ENCODE peak calls at places on chromosome 18, in eight cellular contexts. I is CD4-positive, alpha-beta T cell; W is PC-9; Q is pancreas; H is astrocyte; B is heart right ventricle; O is ascending aorta; Y is cardiac muscle cell. S is an unnamed sample. For H3K9me3, the result is how much of the 10 kb centered on the place peaks cover.

GRCh38 chr18:64017870-64018269 is 48.0 kb downstream of the SERPINB8 start:
- DNase-seq in I (no peak), Q (no peak), H (peak), B (no peak), W (no peak), Y (peak), O (no peak), S (no peak)

GRCh38 chr18:46369323-46369722 is 265.1 kb downstream of the HAUS1 start:
- DNase-seq in Q (no peak), O (no peak), H (no peak), W (no peak), B (no peak), I (no peak), Y (no peak), S (no peak)

GRCh38 chr18:3395466-3395865 is 54.5 kb upstream of the TGIF1 start:
- DNase-seq in I (no peak), Y (no peak), W (no peak), O (no peak), Q (no peak), H (no peak), B (no peak), S (no peak)

GRCh38 chr18:3397786-3398185 is 52.2 kb upstream of the TGIF1 start:
- DNase-seq in Q (no peak), O (no peak), H (no peak), I (no peak), W (no peak), B (no peak), Y (no peak), S (no peak)

GRCh38 chr18:58394046-58394445 is 234.8 kb downstream of the ALPK2 start:
- DNase-seq in H (peak), W (no peak), I (no peak), Q (no peak), O (peak), Y (no peak), B (no peak), S (no peak)

GRCh38 chr18:47737956-47738355 is 192.5 kb downstream of the SMAD2 start:
- DNase-seq in O (no peak), B (no peak), I (no peak), W (no peak), Q (no peak), H (no peak), Y (no peak), S (no peak)

GRCh38 chr18:31581498-31582197 is 10.0 kb upstream of the TTR start:
- DNase-seq in W (no peak), O (no peak), H (peak), I (no peak), Q (no peak), B (no peak), Y (peak), S (no peak)

GRCh38 chr18:6782861-6783260 is 53.3 kb downstream of the ARHGAP28 start:
- DNase-seq in Y (no peak), Q (no peak), B (no peak), O (no peak), W (no peak), H (no peak), I (no peak), S (no peak)

GRCh38 chr18:58161659-58162058 is 117.6 kb downstream of the NEDD4L start:
- DNase-seq in O (no peak), Q (peak), I (no peak), Y (peak), B (no peak), W (no peak), H (peak), S (no peak)

GRCh38 chr18:35936951-35937350 is 35.5 kb upstream of the RMP24 start:
- DNase-seq in Y (peak), I (no peak), H (no peak), W (no peak), O (no peak), B (no peak), Q (no peak), S (no peak)

GRCh38 chr18:55083461-55083860 is 124.2 kb upstream of the CCDC68 start:
- DNase-seq in Y (no peak), W (no peak), I (no peak), Q (no peak), O (no peak), B (no peak), H (peak), S (no peak)

GRCh38 chr18:3998698-3999333 is 456.3 kb downstream of the DLGAP1 start:
- DNase-seq in B (no peak), O (no peak), I (no peak), H (peak), Y (peak), Q (no peak), W (no peak), S (no peak)

GRCh38 chr18:54444309-54444914 is 86.7 kb downstream of the C18orf54 start:
- DNase-seq in Q (peak), Y (peak), B (peak), W (peak), I (no peak), O (no peak), H (peak), S (peak)

GRCh38 chr18:39571511-39571910 is 2005.9 kb upstream of the CELF4 start:
- DNase-seq in B (no peak), Q (no peak), H (no peak), W (no peak), Y (peak), I (no peak), O (no peak), S (no peak)

GRCh38 chr18:46341989-46342525 is 237.9 kb downstream of the HAUS1 start:
- DNase-seq in W (no peak), Y (no peak), I (no peak), B (no peak), H (no peak), Q (no peak), O (peak), S (no peak)

GRCh38 chr18:29154758-29155725 is 978.1 kb upstream of the CDH2 start:
- DNase-seq in H (peak), B (no peak), O (no peak), Q (no peak), I (no peak), Y (peak), W (peak), S (no peak)

GRCh38 chr18:3115430-3116025 is 102.6 kb upstream of the LPIN2 start:
- DNase-seq in Y (no peak), Q (no peak), H (no peak), W (peak), B (no peak), O (no peak), I (no peak), S (no peak)

GRCh38 chr18:48848641-48849143 is 102.1 kb downstream of the SMAD7 start:
- DNase-seq in B (peak), I (no peak), O (no peak), H (peak), Q (no peak), W (no peak), Y (peak), S (no peak)

GRCh38 chr18:23556145-23556780 is 30.0 kb downstream of the NPC1 start:
- DNase-seq in H (no peak), B (no peak), W (no peak), I (no peak), Q (no peak), O (no peak), Y (no peak), S (no peak)

GRCh38 chr18:34818069-34818468 is 108.0 kb downstream of the DTNA start:
- DNase-seq in Q (no peak), W (no peak), H (no peak), B (no peak), O (no peak), Y (no peak), I (no peak), S (no peak)

GRCh38 chr18:47863041-47863440 is 67.4 kb downstream of the SMAD2 start:
- DNase-seq in B (peak), W (no peak), Y (peak), I (no peak), O (peak), H (no peak), Q (no peak), S (no peak)

GRCh38 chr18:32769242-32770180 is 3.3 kb downstream of the KLHL14 start:
- DNase-seq in H (no peak), O (peak), W (no peak), Y (no peak), Q (no peak), I (no peak), B (no peak), S (no peak)

GRCh38 chr18:55100817-55101457 is 141.7 kb upstream of the CCDC68 start:
- DNase-seq in W (peak), Q (no peak), Y (peak), O (no peak), I (no peak), H (peak), B (no peak), S (no peak)

GRCh38 chr18:58087928-58088722 is 44.1 kb downstream of the NEDD4L start:
- DNase-seq in H (no peak), Q (peak), O (no peak), Y (no peak), W (peak), I (no peak), B (no peak), S (no peak)

GRCh38 chr18:59268722-59269562 is 4.3 kb downstream of the RAX start:
- DNase-seq in Q (peak), H (no peak), W (no peak), I (no peak), O (no peak), Y (peak), B (no peak), S (no peak)

GRCh38 chr18:46464926-46465655 is 191.9 kb downstream of the LOXHD1 start:
- DNase-seq in H (no peak), W (no peak), Y (no peak), I (no peak), Q (no peak), B (no peak), O (no peak), S (no peak)

GRCh38 chr18:24076950-24077349 is 61.9 kb upstream of the CABYR start:
- DNase-seq in B (no peak), Q (no peak), O (no peak), W (no peak), I (no peak), H (no peak), Y (no peak), S (no peak)

GRCh38 chr18:45456076-45457066 is 158.9 kb upstream of the SLC14A2 start:
- DNase-seq in Q (no peak), O (no peak), B (peak), I (no peak), Y (no peak), H (no peak), W (no peak), S (peak)

GRCh38 chr18:73954267-73954666 is 193.4 kb downstream of the FBXO15 start:
- DNase-seq in B (no peak), H (no peak), O (no peak), I (no peak), Y (no peak), Q (no peak), W (no peak), S (no peak)

GRCh38 chr18:79897940-79898625 is 53.4 kb downstream of the SLC66A2 start:
- DNase-seq in Q (no peak), O (no peak), Y (no peak), H (no peak), W (no peak), I (no peak), B (no peak), S (no peak)
- H3K9me3 ChIP-seq in Q (under half), O (under half), Y (under half), H (under half), W (under half), I (under half), B (half or more), S (under half)

DNA sequence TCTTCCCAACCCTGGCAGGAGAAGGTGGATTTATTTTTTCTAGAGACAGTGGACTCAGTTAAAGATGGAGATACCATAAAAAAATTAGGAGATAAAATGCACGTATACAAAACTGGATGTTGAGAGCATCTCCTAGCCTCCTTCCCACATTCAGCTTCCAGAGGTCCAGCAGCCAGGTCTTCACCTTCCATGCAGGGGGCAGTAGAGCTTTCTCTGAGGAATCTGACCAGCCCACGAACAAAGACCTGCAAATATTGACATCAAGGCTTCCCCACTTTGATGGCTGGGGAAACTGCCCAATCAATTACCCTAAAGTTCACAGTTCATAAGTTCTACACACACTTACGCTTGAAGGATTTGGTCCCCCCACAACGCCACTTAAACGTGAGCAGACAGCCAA is 24.5 kb downstream of the AQP4 start:
- DNase-seq in O (no peak), H (no peak), I (no peak), Y (no peak), Q (no peak), W (no peak), B (no peak), S (no peak)
- TF ChIP-seq CTCF in O (no peak), H (no peak), I (no peak), Y (no peak), Q (no peak), W (no peak), B (no peak), S (no peak)

DNA sequence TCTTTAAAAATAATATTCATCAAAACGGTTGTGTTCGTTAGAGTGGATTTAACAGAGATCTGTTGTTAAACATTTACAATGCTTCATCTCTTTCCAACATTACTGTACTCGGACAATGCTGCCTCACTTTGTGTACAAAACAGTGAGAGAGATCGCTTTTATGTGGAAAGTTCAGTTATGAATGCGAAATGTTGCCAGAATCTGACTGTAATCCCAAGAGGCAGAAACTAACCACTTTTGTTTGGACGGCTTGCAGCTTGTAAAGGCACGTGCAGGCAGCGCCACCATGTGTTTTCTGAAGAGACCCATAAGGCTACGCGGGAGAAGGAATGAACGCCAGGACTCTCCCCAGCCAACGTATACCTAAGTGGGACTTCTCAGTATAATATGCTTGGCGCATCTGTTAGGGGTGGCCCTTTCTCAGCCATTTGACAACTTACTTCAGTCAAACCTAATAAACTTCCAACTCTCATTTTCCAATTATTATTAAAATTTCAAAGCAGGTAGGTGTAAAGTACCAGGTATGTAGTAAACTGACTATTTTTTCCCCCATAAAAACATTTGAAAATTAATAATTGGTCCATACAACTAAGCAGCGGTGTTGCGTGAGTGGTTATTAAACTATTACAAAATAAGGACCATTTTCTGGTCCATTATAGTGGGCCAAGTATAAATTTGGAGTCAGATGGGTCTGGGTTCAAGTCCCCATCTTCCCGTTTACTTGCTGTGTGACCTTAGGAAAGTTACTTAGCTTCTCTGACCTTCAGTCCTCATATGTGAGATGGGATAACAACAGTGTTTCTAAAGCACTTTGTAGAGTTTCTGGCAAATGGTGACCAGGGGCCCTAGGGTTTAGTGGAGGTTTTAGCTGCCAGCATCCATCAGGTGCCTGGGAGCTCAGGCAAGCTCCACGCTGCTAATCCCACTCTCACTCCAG is 5.6 kb upstream of the NAPG start:
- DNase-seq in Y (peak), H (peak), I (peak), O (peak), W (peak), Q (peak), B (peak), S (peak)
- H3K27ac ChIP-seq in Y (no peak), H (no peak), I (no peak), O (no peak), W (no peak), Q (no peak), B (no peak), S (peak)

DNA sequence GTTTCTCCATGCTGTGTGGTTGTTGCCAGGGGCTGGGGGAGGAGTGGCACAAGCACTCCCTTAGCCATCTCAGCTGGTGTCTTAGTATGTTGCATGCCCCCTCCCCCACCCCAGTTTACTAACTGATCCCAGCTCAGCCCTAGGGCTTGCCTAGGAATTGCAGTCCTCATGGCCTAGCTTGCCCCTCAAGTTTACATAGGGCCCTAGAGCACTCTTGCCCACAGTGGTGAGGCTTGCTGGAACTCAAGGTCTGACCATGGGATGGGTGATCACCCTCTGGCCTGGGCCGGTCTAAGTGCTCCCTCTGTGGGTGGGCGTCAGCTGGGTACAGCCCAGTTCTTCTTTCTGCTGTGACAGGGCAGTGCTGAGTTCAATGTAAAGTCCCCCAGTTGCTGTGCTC is 156.1 kb upstream of the PIEZO2 start:
- DNase-seq in B (no peak), H (no peak), Q (no peak), W (no peak), Y (no peak), O (no peak), I (no peak), S (no peak)
- H3K9me3 ChIP-seq in B (under half), H (under half), Q (under half), W (under half), Y (under half), O (under half), I (under half), S (under half)

DNA sequence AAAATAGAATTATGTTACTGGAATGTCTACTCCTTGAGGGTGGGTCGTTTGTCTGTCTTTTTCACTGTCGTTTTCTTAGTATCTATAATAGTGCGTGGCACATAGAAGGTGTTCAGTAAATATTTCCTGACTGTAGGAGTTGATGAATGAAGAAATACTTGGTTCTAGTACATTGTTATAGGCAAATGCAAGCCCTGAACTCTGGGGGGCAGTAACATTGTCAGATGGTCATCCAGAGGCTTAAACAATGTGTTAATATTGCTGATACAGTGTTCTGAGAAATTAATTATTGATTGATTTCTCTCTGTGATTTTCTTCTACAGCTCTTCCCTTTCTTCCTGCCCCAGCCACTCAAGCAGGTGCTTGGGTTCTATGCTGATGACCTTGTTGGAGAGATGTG is 24.4 kb upstream of the THOC1 start:
- DNase-seq in B (no peak), Q (no peak), H (no peak), Y (peak), W (no peak), I (no peak), O (no peak), S (no peak)
- TF ChIP-seq CTCF in B (no peak), Q (no peak), H (peak), Y (peak), W (no peak), I (no peak), O (no peak), S (no peak)

DNA sequence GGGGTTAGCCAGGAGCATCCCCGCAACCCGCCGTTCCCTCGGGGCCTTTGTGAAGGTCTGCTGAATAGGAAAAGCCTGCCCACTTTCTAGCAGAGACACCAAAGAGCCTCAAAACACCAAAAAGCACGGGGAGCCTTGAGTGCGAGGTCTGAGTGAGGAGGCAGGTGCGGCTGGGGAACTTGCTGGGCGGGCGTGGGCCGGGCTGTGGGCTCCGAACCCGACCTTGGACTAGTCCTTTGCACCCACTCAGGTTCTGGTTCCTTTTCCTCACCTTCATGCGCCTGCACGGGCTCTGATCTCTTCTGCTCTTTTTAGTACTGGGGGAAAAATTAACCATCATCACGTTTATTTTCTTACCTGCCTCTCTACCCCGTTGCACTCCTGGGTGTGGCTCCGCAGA is 19.9 kb downstream of the APCDD1 start:
- DNase-seq in Q (no peak), I (no peak), B (no peak), Y (no peak), W (no peak), H (no peak), O (no peak), S (no peak)
- H3K27ac ChIP-seq in Q (no peak), I (no peak), B (no peak), Y (no peak), W (no peak), H (no peak), O (no peak), S (no peak)

DNA sequence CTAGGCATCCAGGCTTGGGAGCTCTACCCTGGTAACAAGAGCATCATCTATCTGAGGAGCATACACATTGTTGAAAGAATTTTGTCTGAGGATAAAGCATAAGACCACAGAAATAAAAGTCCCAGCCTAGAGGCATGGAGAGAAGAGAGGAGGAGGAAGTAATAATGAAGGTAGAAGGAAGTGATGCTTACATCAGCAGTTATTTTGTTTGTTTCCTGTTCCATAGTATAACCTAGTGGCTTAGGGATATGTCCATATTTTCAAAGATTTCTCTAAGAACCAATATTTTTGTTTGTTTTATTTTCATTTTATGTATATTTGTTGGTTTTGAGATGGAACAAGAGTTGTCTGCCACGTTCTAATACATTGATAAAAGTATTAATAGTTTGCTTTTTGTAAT is 407.4 kb upstream of the SETBP1 start:
- DNase-seq in B (no peak), W (no peak), Q (no peak), H (no peak), O (no peak), Y (no peak), I (no peak), S (no peak)
- H3K9me3 ChIP-seq in B (under half), W (under half), Q (under half), H (under half), O (under half), Y (under half), I (under half), S (under half)

S was measured in uterus.